ENCODE peak calls at places on chromosomes 4 and X, in six cellular contexts. S is fibroblast of the conjunctiva, B is RWPE1, R is ACHN, Z is amniotic epithelial cell, J is skeletal muscle cell. X is an unnamed sample.

GRCh38 chrX:119605739-119606507 is at the start of gene NKRF:
- DNase-seq in S (peak), B (peak), R (peak), Z (no peak), J (peak), X (peak)

GRCh38 chrX:21770631-21771321 is 12.9 kb upstream of the SMPX start:
- DNase-seq in S (no peak), B (no peak), R (no peak), Z (peak), J (no peak), X (no peak)

GRCh38 chr4:181957088-181957487 is 286.1 kb upstream of the TENM3 start:
- DNase-seq in S (peak), B (peak), R (no peak), Z (peak), J (peak), X (no peak)

GRCh38 chr4:2067446-2068197 is 8.5 kb downstream of the NAT8L start:
- DNase-seq in S (no peak), B (no peak), R (no peak), Z (no peak), J (no peak), X (no peak)

GRCh38 chrX:110425222-110425621 is 66.6 kb downstream of the RTL9 start:
- DNase-seq in S (no peak), B (no peak), R (no peak), Z (no peak), J (no peak), X (no peak)

GRCh38 chr4:145481164-145481941 is at the start of gene SMAD1:
- DNase-seq in S (peak), B (peak), R (peak), Z (peak), J (peak), X (peak)

GRCh38 chrX:9312922-9313867 is 151.7 kb upstream of the TBL1X start:
- DNase-seq in S (no peak), B (peak), R (peak), Z (no peak), J (no peak), X (peak)

GRCh38 chr4:105895324-105895608 is at the start of gene NPNT:
- DNase-seq in S (no peak), B (peak), R (peak), Z (no peak), J (no peak), X (no peak)

X was measured in DND-41.